ENCODE peak calls at places on chromosomes 4 and X, in seven cellular contexts. M is mesendoderm, R is trophoblast cell, J is IMR-90, U is H1, L is neuronal stem cell, P is mesenchymal stem cell. X is an unnamed sample.

GRCh38 chr4:72295966-72296557 is 264.3 kb downstream of the NPFFR2 start:
- DNase-seq in M (peak), R (peak), J (peak), U (no peak), L (peak), P (peak), X (no peak)

GRCh38 chr4:72418458-72418857 is 150.6 kb downstream of the ADAMTS3 start:
- DNase-seq in M (no peak), R (no peak), J (peak), U (no peak), L (no peak), P (peak), X (no peak)

GRCh38 chr4:102139132-102139573 is 206.1 kb downstream of the SLC39A8 start:
- DNase-seq in M (no peak), R (no peak), J (no peak), U (no peak), L (no peak), P (peak), X (no peak)

GRCh38 chr4:5753366-5753765 is 42.4 kb downstream of the EVC start:
- DNase-seq in M (no peak), R (no peak), J (no peak), U (no peak), L (no peak), P (no peak), X (no peak)

GRCh38 chr4:165540206-165540865 is 161.5 kb downstream of the CPE start:
- DNase-seq in M (no peak), R (no peak), J (no peak), U (no peak), L (no peak), P (no peak), X (no peak)

GRCh38 chr4:101630319-101630986 is 160.1 kb upstream of the BANK1 start:
- DNase-seq in M (no peak), R (no peak), J (no peak), U (no peak), L (no peak), P (no peak), X (no peak)

GRCh38 chrX:56978172-56978571 is 17.2 kb downstream of the SPIN3 start:
- DNase-seq in M (peak), R (peak), J (peak), U (no peak), L (no peak), P (peak), X (peak)

GRCh38 chr4:159235779-159236368 is 133.0 kb downstream of the RAPGEF2 start:
- DNase-seq in M (no peak), R (no peak), J (peak), U (no peak), L (no peak), P (peak), X (no peak)

GRCh38 chr4:40046311-40046980 is 10.2 kb upstream of the N4BP2 start:
- DNase-seq in M (peak), R (peak), J (peak), U (no peak), L (no peak), P (peak), X (no peak)

GRCh38 chrX:109740076-109740809 is 7.2 kb upstream of the ACSL4 start:
- DNase-seq in M (no peak), R (peak), J (peak), U (no peak), L (no peak), P (peak), X (no peak)

GRCh38 chrX:10186355-10186754 is 29.6 kb downstream of the CLCN4 start:
- DNase-seq in M (no peak), R (no peak), J (no peak), U (no peak), L (no peak), P (no peak), X (no peak)

GRCh38 chr4:162791321-162791720 is 375.4 kb downstream of the NAF1 start:
- DNase-seq in M (no peak), R (peak), J (no peak), U (no peak), L (no peak), P (no peak), X (no peak)

GRCh38 chr4:141502755-141503154 is 133.6 kb upstream of the IL15 start:
- DNase-seq in M (no peak), R (no peak), J (no peak), U (no peak), L (no peak), P (no peak), X (no peak)

GRCh38 chr4:26021417-26022345 is 107.7 kb downstream of the SMIM20 start:
- DNase-seq in M (no peak), R (peak), J (no peak), U (no peak), L (no peak), P (no peak), X (no peak)

GRCh38 chrX:19272452-19272851 is 71.3 kb upstream of the PDHA1 start:
- DNase-seq in M (no peak), R (no peak), J (peak), U (no peak), L (no peak), P (peak), X (no peak)

GRCh38 chr4:32931475-32931874 is 2211.3 kb downstream of the PCDH7 start:
- DNase-seq in M (no peak), R (no peak), J (no peak), U (no peak), L (no peak), P (no peak), X (no peak)

GRCh38 chrX:30488092-30488491 is 89.5 kb downstream of the TASL start:
- DNase-seq in M (peak), R (no peak), J (peak), U (no peak), L (no peak), P (peak), X (no peak)

GRCh38 chrX:136639506-136640176 is 8.3 kb upstream of the CD40LG start:
- DNase-seq in M (no peak), R (no peak), J (no peak), U (no peak), L (no peak), P (no peak), X (no peak)

GRCh38 chr4:159269143-159269542 is 166.3 kb downstream of the RAPGEF2 start:
- DNase-seq in M (no peak), R (no peak), J (no peak), U (no peak), L (no peak), P (no peak), X (no peak)

GRCh38 chr4:186739802-186740434 is 16.3 kb upstream of the FAT1 start:
- DNase-seq in M (no peak), R (no peak), J (no peak), U (no peak), L (no peak), P (no peak), X (no peak)

GRCh38 chrX:137072396-137072795 is 38.6 kb upstream of the GPR101 start:
- DNase-seq in M (no peak), R (no peak), J (no peak), U (no peak), L (no peak), P (no peak), X (no peak)

DNA sequence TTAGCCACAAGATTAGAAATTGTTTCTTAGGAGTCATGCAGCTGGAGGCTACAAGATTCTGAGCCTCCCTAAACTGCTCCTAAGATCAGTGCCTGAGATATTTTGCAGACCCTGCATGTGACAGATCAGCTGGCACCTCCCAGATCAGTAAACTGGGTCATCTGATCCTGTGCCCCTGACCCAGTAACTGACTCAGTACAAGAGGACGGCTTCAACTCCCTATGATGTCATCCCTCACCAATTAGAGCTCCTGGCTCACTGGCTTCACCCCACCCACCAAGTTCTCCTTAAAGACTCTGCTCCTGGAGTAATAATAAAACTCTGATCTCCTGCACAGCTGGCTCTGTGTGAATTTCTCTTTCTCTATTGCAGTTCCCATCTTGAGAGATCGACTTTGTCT is 45.4 kb upstream of the PNPLA4 start:
- DNase-seq in M (no peak), R (no peak), J (no peak), U (no peak), L (no peak), P (peak), X (no peak)
- H3K23ac ChIP-seq in M (no peak), R (no peak), J (no peak), U (no peak), L (no peak), P (no peak), X (no peak)

GRCh38 chr4:42708625-42709024 is 51.7 kb upstream of the ATP8A1 start:
- DNase-seq in M (no peak), R (no peak), J (no peak), U (no peak), L (no peak), P (no peak), X (no peak)

GRCh38 chr4:42703776-42704175 is 46.9 kb upstream of the ATP8A1 start:
- DNase-seq in M (no peak), R (no peak), J (no peak), U (no peak), L (no peak), P (no peak), X (no peak)

GRCh38 chr4:42706086-42706485 is 49.2 kb upstream of the ATP8A1 start:
- DNase-seq in M (no peak), R (no peak), J (no peak), U (no peak), L (no peak), P (no peak), X (no peak)

DNA sequence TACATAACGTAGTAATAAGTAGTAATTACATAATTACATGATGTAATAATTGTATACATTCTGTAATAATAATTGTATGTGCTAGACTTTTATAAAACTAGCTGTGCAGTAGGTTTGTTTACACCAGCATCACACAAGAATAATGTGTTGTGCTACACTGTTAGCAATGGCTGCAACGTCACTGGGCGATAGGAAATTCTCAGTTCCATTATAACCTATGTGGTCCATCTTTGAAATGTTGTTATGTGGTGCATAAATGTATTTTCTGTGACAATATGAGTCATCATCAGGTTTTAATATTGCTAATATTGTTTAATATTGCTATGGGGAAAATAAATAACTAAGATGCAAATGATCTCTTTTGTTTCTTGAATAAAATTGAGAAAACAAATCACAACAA is 46.0 kb upstream of the ATP8A1 start:
- DNase-seq in M (no peak), R (no peak), J (no peak), U (no peak), L (no peak), P (no peak), X (no peak)
- H2BK120ac ChIP-seq in M (no peak), R (no peak), J (no peak), U (no peak), L (no peak), P (no peak), X (no peak)

GRCh38 chr4:2829933-2830451 is 13.7 kb upstream of the ADD1 start:
- DNase-seq in M (no peak), R (peak), J (no peak), U (no peak), L (no peak), P (no peak), X (no peak)

GRCh38 chr4:2828758-2829181 is 14.9 kb upstream of the ADD1 start:
- DNase-seq in M (no peak), R (peak), J (no peak), U (no peak), L (no peak), P (no peak), X (no peak)

GRCh38 chr4:2827874-2828751 is 15.5 kb upstream of the ADD1 start:
- DNase-seq in M (no peak), R (no peak), J (no peak), U (no peak), L (no peak), P (no peak), X (no peak)

GRCh38 chr4:2830632-2831610 is 12.7 kb upstream of the ADD1 start:
- DNase-seq in M (no peak), R (no peak), J (no peak), U (no peak), L (no peak), P (no peak), X (no peak)

GRCh38 chr4:2829321-2829932 is 14.2 kb upstream of the ADD1 start:
- DNase-seq in M (no peak), R (no peak), J (no peak), U (no peak), L (no peak), P (no peak), X (no peak)
- H3K18ac ChIP-seq in M (no peak), R (no peak), J (no peak), U (no peak), L (no peak), P (no peak), X (no peak)

GRCh38 chrX:128439159-128439558 is 387.0 kb upstream of the ACTRT1 start:
- DNase-seq in M (no peak), R (no peak), J (no peak), U (no peak), L (no peak), P (no peak), X (no peak)
- H3K23ac ChIP-seq in M (no peak), R (no peak), J (no peak), U (no peak), L (no peak), P (no peak), X (no peak)

DNA sequence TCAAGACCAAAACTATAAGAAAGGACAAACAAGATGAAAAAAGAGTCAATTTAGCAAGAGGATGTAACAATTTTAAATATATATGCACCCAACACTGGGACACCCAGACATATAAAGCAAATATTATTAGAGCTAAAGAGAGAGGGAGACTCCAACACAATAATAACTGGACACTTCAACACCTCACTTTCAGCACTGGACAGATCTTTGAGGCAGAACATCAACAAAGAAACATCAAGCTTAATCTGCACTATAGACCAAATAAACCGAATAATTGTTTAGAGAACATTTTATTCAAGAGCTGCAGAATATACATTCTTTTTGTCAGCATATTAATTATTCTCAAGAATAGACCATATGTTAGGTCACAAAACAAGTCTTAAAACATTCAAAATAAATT is 109.7 kb upstream of the TET2 start:
- DNase-seq in M (no peak), R (no peak), J (no peak), U (no peak), L (no peak), P (no peak), X (no peak)
- H2BK120ac ChIP-seq in M (no peak), R (no peak), J (no peak), U (no peak), L (no peak), P (no peak), X (no peak)

GRCh38 chr4:114494257-114494803 is 104.3 kb upstream of the UGT8 start:
- DNase-seq in M (peak), R (no peak), J (no peak), U (peak), L (no peak), P (no peak), X (peak)

GRCh38 chr4:114497116-114497515 is 101.5 kb upstream of the UGT8 start:
- DNase-seq in M (no peak), R (no peak), J (no peak), U (no peak), L (no peak), P (no peak), X (no peak)

GRCh38 chr4:114495471-114495928 is 103.1 kb upstream of the UGT8 start:
- DNase-seq in M (peak), R (no peak), J (no peak), U (peak), L (peak), P (no peak), X (peak)
- H3K18ac ChIP-seq in M (peak), R (no peak), J (no peak), U (peak), L (no peak), P (no peak), X (peak)

GRCh38 chr4:15837591-15837990 is 59.5 kb downstream of the CD38 start:
- DNase-seq in M (no peak), R (no peak), J (no peak), U (no peak), L (no peak), P (no peak), X (no peak)

GRCh38 chr4:15836362-15836761 is 58.2 kb downstream of the CD38 start:
- DNase-seq in M (peak), R (peak), J (no peak), U (no peak), L (no peak), P (no peak), X (no peak)

GRCh38 chr4:15832523-15833451 is 54.7 kb downstream of the CD38 start:
- DNase-seq in M (no peak), R (no peak), J (no peak), U (no peak), L (no peak), P (no peak), X (no peak)

DNA sequence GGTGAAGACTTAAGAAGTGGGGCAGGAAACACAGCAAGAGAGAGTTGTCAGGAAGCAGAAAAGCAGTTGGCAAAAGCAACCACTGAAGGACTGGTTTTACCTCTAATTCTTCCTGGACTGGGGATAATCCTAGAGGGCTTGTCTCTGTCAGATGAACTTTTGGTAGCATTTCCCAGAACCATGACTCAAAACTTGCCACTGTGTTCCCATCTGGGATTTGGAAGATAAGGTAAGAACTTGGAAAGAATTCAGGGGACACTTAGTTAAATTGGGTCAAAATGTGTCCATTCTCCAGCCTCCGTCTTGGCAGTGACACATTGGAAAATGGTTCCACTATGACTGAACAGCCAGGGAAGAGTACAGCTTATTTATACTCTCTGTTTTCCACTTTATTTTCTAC is 55.7 kb downstream of the CD38 start:
- DNase-seq in M (no peak), R (no peak), J (no peak), U (no peak), L (no peak), P (no peak), X (no peak)
- H3K23ac ChIP-seq in M (no peak), R (no peak), J (no peak), U (no peak), L (no peak), P (no peak), X (no peak)

GRCh38 chrX:47193475-47194241 is at the start of gene UBA1:
- DNase-seq in M (peak), R (peak), J (peak), U (no peak), L (peak), P (peak), X (peak)

GRCh38 chrX:47189906-47190305 is 3.7 kb upstream of the UBA1 start:
- DNase-seq in M (no peak), R (peak), J (no peak), U (no peak), L (no peak), P (no peak), X (no peak)

GRCh38 chrX:47191331-47191730 is 2.3 kb upstream of the UBA1 start:
- DNase-seq in M (peak), R (peak), J (no peak), U (no peak), L (no peak), P (peak), X (no peak)

GRCh38 chrX:47190445-47191269 is 3.0 kb upstream of the UBA1 start:
- DNase-seq in M (peak), R (peak), J (peak), U (peak), L (peak), P (peak), X (peak)

GRCh38 chrX:47191806-47192401 is 1.7 kb upstream of the UBA1 start:
- DNase-seq in M (peak), R (no peak), J (no peak), U (no peak), L (no peak), P (no peak), X (no peak)
- H2BK120ac ChIP-seq in M (no peak), R (no peak), J (no peak), U (no peak), L (no peak), P (no peak), X (no peak)

GRCh38 chrX:113391875-113392274 is 551.2 kb upstream of the AMOT start:
- DNase-seq in M (no peak), R (no peak), J (no peak), U (no peak), L (no peak), P (no peak), X (no peak)
- H3K18ac ChIP-seq in M (no peak), R (no peak), J (no peak), U (no peak), L (no peak), P (no peak), X (no peak)

GRCh38 chr4:8852118-8852704 is 19.4 kb downstream of the HMX1 start:
- DNase-seq in M (no peak), R (no peak), J (no peak), U (no peak), L (no peak), P (no peak), X (no peak)
- H3K23ac ChIP-seq in M (no peak), R (no peak), J (no peak), U (no peak), L (no peak), P (no peak), X (no peak)